ENCODE peak calls at places on chromosomes 3 and 15, in nine cellular contexts. N is neural progenitor cell; B is fibroblast of pulmonary artery; U is effector memory CD8-positive, alpha-beta T cell; D is HFFc6; E is caudate nucleus; F is HL-60; Z is WERI-Rb-1; G is AG10803. Q is an unnamed sample.

GRCh38 chr15:75138016-75138999 is 63.4 kb upstream of the C15orf39 start:
- DNase-seq in N (no peak), B (peak), U (no peak), D (peak), E (no peak), F (no peak), Z (peak), G (peak), Q (no peak)

GRCh38 chr15:52787549-52788098 is 2.5 kb downstream of the ONECUT1 start:
- DNase-seq in N (peak), B (no peak), U (no peak), D (no peak), E (no peak), F (no peak), Z (no peak), G (no peak), Q (no peak)

GRCh38 chr15:98889930-98890695 is 117.5 kb downstream of the PGPEP1L start:
- DNase-seq in N (no peak), B (peak), U (no peak), D (peak), E (no peak), F (no peak), Z (no peak), G (peak), Q (no peak)

GRCh38 chr3:27345045-27345444 is 24.1 kb downstream of the NEK10 start:
- DNase-seq in N (no peak), B (no peak), U (no peak), D (no peak), E (no peak), F (no peak), Z (no peak), G (no peak), Q (no peak)

GRCh38 chr15:25237291-25237978 is 201.4 kb downstream of the UBE3A start:
- DNase-seq in N (no peak), B (no peak), U (no peak), D (no peak), E (no peak), F (no peak), Z (no peak), G (no peak), Q (no peak)

GRCh38 chr3:73056365-73057150 is 4.9 kb upstream of the EBLN2 start:
- DNase-seq in N (peak), B (peak), U (no peak), D (peak), E (peak), F (no peak), Z (no peak), G (peak), Q (no peak)

GRCh38 chr15:75578206-75578947 is 738 bp downstream of the PTPN9 start:
- DNase-seq in N (peak), B (no peak), U (peak), D (no peak), E (no peak), F (peak), Z (peak), G (no peak), Q (no peak)

GRCh38 chr15:73564255-73564654 is 68.9 kb downstream of the NPTN start:
- DNase-seq in N (peak), B (peak), U (no peak), D (peak), E (peak), F (peak), Z (peak), G (peak), Q (no peak)

GRCh38 chr3:24505678-24506560 is 11.3 kb upstream of the THRB start:
- DNase-seq in N (no peak), B (no peak), U (no peak), D (no peak), E (no peak), F (no peak), Z (no peak), G (peak), Q (no peak)

Q was measured in sciatic nerve.